ENCODE peak calls at places on chromosomes 11 and 22, in ten cellular contexts. A, H, R, P, U, N, E, Z, S and F are unnamed samples.

GRCh38 chr11:70020336-70021214 is 57.5 kb upstream of the ANO1 start:
- DNase-seq in U (no peak), N (peak; percentile 12), Z (no peak), H (no peak), E (no peak), P (no peak), R (peak; percentile 67), S (peak; percentile 28), A (no peak), F (peak; percentile 81)

GRCh38 chr11:110317516-110317932 is 21.1 kb upstream of the RDX start:
- DNase-seq in Z (no peak), H (no peak), A (no peak), U (no peak), N (peak; percentile 61), S (peak; percentile 56), P (no peak), E (no peak), R (peak; percentile 37), F (no peak)

GRCh38 chr22:29479417-29480261 is at the start of gene NEFH:
- DNase-seq in N (no peak), H (peak; percentile 56), S (no peak), R (no peak), E (no peak), U (no peak), P (no peak), Z (no peak), A (no peak), F (no peak)

GRCh38 chr11:61955031-61955415 is 4.9 kb downstream of the BEST1 start:
- DNase-seq in S (peak; percentile 49), N (peak; percentile 93), R (peak; percentile 53), A (no peak), P (peak; percentile 48), U (no peak), E (no peak), Z (peak; percentile 62), H (peak; percentile 74), F (peak; percentile 93)

GRCh38 chr11:115920841-115921480 is 416.7 kb upstream of the CADM1 start:
- DNase-seq in H (peak; percentile 24), E (no peak), A (no peak), S (no peak), P (no peak), R (no peak), U (no peak), Z (no peak), N (no peak), F (no peak)

GRCh38 chr22:45552017-45552411 is 49.3 kb downstream of the FBLN1 start:
- DNase-seq in H (no peak), S (no peak), E (no peak), A (no peak), P (no peak), Z (no peak), U (no peak), R (no peak), N (no peak), F (no peak)

GRCh38 chr11:59436169-59436568 is at the start of gene OR5A1:
- DNase-seq in R (no peak), S (no peak), A (no peak), E (no peak), Z (no peak), N (no peak), U (no peak), P (no peak), H (no peak), F (no peak)

GRCh38 chr11:82927264-82927880 is 25.8 kb downstream of the DDIAS start:
- DNase-seq in Z (no peak), S (peak; percentile 52), R (peak; percentile 67), E (no peak), A (no peak), H (peak; percentile 61), P (peak; percentile 42), N (peak; percentile 66), U (peak; percentile 75), F (no peak)

GRCh38 chr11:19774817-19775600 is 62.4 kb downstream of the NAV2 start:
- DNase-seq in R (no peak), E (no peak), H (no peak), S (peak; percentile 19), Z (no peak), P (no peak), N (no peak), A (no peak), U (no peak), F (no peak)

GRCh38 chr11:62370743-62371440 is 33.6 kb downstream of the ASRGL1 start:
- DNase-seq in Z (no peak), R (no peak), H (no peak), A (no peak), P (peak; percentile 74), N (peak; percentile 6), E (peak; percentile 12), S (no peak), U (no peak), F (no peak)

GRCh38 chr22:25876871-25877270 is 134.9 kb downstream of the MYO18B start:
- DNase-seq in A (no peak), N (no peak), Z (no peak), E (no peak), P (no peak), U (no peak), R (no peak), S (no peak), H (peak; percentile 44), F (peak; percentile 40)

GRCh38 chr11:12692238-12693074 is 18.2 kb downstream of the TEAD1 start:
- DNase-seq in R (peak; percentile 97), E (no peak), A (peak; percentile 47), P (peak; percentile 95), N (peak; percentile 97), S (peak; percentile 90), Z (peak; percentile 96), U (no peak), H (peak; percentile 66), F (peak; percentile 92)

GRCh38 chr11:64089027-64089360 is 53.3 kb downstream of the FLRT1 start:
- DNase-seq in E (no peak), U (no peak), N (no peak), A (no peak), S (no peak), Z (no peak), H (no peak), P (no peak), R (no peak), F (no peak)

GRCh38 chr11:36550385-36551115 is 17.3 kb upstream of the RAG1 start:
- DNase-seq in H (no peak), S (no peak), Z (no peak), U (no peak), E (no peak), A (no peak), P (no peak), N (no peak), R (no peak), F (no peak)

GRCh38 chr22:44497218-44497903 is 672 bp downstream of the RTL6 start:
- DNase-seq in P (no peak), H (peak; percentile 40), A (no peak), Z (peak; percentile 65), N (peak; percentile 45), U (no peak), S (no peak), E (no peak), R (peak; percentile 29), F (peak; percentile 82)

GRCh38 chr11:125431009-125431408 is 65.1 kb downstream of the FEZ1 start:
- DNase-seq in A (no peak), U (no peak), S (no peak), Z (no peak), R (no peak), N (no peak), P (no peak), H (no peak), E (no peak), F (no peak)
- TF ChIP-seq CTCF in A (no peak), U (no peak), S (no peak), Z (no peak), R (no peak), N (no peak), P (no peak), H (no peak), E (no peak), F (no peak)

DNA sequence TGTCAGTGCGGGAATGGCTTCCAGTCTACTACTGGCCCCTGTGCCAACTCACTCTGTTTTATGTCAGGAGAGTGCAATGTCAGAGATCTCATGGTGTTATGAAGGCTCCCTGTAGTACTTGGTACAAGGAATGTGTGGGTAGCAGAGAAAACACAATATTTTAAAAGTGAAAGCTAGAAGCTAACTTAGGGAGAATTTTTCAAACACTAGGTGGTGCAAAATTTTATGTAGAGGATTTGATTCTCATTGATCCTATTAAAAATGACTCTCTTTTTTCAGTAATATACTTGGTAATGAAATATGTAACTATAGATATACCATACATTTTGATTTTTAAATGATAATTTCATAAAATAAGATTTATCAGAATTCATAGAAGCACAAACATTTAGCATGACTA is 134.7 kb downstream of the JRKL start:
- DNase-seq in N (peak; percentile 2), Z (no peak), E (no peak), R (peak; percentile 2), S (peak; percentile 0), A (no peak), P (no peak), U (no peak), H (no peak), F (no peak)
- H3K4me3 ChIP-seq in N (no peak overlapping the region), Z (no peak overlapping the region), E (no peak overlapping the region), R (no peak overlapping the region), S (no peak overlapping the region), A (no peak overlapping the region), P (no peak overlapping the region), U (no peak overlapping the region), H (no peak overlapping the region), F (no peak overlapping the region)

DNA sequence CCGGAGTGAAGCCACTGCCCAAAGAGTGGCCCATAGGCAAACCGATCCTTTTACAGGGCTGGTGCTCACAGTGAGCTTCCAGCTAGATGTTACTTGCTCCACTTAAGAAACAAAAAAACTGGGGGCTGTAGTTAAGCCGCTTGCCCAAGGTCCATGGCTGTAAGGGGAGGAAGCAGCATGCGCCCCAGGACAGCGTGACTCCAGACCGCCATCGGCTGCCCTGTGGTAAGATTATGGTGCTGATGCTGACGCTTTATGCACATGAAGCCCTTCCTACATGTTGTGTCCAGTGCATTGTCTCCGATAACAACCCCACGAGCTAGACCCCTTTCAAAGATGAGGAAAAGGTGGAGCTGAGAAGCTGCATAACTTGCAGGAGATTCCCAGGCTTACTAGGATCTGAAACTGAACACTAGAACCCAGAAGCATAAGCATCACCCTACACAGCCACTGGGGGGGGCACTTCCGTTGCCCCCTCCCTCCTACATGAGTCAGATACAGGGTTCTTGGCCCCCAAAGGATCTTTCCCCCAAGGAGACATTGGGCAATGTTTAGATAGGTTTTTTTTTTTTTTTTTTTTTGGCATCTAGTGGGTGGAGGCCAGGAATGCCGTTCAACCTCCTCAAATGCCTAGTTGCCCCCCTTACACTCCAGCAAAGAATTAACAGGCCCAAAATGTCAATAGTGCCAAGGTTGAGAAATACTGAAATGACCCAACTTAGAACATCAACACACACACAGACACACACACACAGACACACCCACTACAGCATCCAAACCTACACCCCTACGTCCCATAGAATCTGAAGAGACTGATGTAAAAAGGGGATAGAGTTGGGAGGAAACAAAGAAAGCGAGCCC is 53.9 kb downstream of the MN1 start:
- DNase-seq in N (peak; percentile 66), U (no peak), S (no peak), Z (no peak), P (no peak), R (no peak), E (no peak), A (no peak), H (no peak), F (no peak)
- TF ChIP-seq CTCF in N (peak; percentile 42), U (no peak), S (peak; percentile 65), Z (no peak), P (no peak), R (peak; percentile 17), E (no peak), A (no peak), H (peak; percentile 39), F (no peak)

GRCh38 chr22:37267128-37267587 is 15.2 kb upstream of the CYTH4 start:
- DNase-seq in H (peak; percentile 88), Z (no peak), R (no peak), E (peak; percentile 51), N (peak; percentile 51), S (no peak), U (peak; percentile 67), A (no peak), P (peak; percentile 50), F (no peak)
- H3K4me3 ChIP-seq in H (no peak overlapping the region), Z (no peak overlapping the region), R (peak overlapping the region; percentile 42), E (peak overlapping the region; percentile 83), N (no peak overlapping the region), S (peak overlapping the region; percentile 45), U (peak overlapping the region; percentile 78), A (peak overlapping the region; percentile 42), P (peak overlapping the region; percentile 32), F (no peak overlapping the region)